ENCODE peak calls at places on chromosomes 4 and X, in nine cellular contexts. One of them, this sample, is unnamed. For H3K36me3 and H3K4me1, the result is how much of the 10 kb centered on the place peaks cover.

GRCh38 chr4:100165809-100166208 is 24.5 kb downstream of the DDIT4L start:
- DNase-seq in uterus: no peak
- DNase-seq in Peyer's patch: no peak
- DNase-seq in upper lobe of left lung: no peak
- DNase-seq in gastrocnemius medialis: no peak
- DNase-seq in psoas muscle: no peak
- DNase-seq in HepG2: no peak
- DNase-seq in Karpas-422: no peak
- DNase-seq in sigmoid colon: no peak
- DNase-seq in this sample: no peak

GRCh38 chr4:86963697-86964096 is 28.9 kb downstream of the AFF1 start:
- DNase-seq in uterus: no peak
- DNase-seq in Peyer's patch: no peak
- DNase-seq in upper lobe of left lung: no peak
- DNase-seq in gastrocnemius medialis: no peak
- DNase-seq in psoas muscle: no peak
- DNase-seq in HepG2: no peak
- DNase-seq in Karpas-422: no peak
- DNase-seq in sigmoid colon: no peak
- DNase-seq in this sample: no peak

GRCh38 chr4:83075696-83076095 is 38.8 kb downstream of the PLAC8 start:
- DNase-seq in uterus: no peak
- DNase-seq in Peyer's patch: no peak
- DNase-seq in upper lobe of left lung: no peak
- DNase-seq in gastrocnemius medialis: no peak
- DNase-seq in psoas muscle: no peak
- DNase-seq in HepG2: no peak
- DNase-seq in Karpas-422: no peak
- DNase-seq in sigmoid colon: no peak
- DNase-seq in this sample: no peak

GRCh38 chr4:141643557-141643956 is 7.2 kb downstream of the IL15 start:
- DNase-seq in uterus: no peak
- DNase-seq in Peyer's patch: no peak
- DNase-seq in upper lobe of left lung: no peak
- DNase-seq in gastrocnemius medialis: no peak
- DNase-seq in psoas muscle: no peak
- DNase-seq in HepG2: no peak
- DNase-seq in Karpas-422: no peak
- DNase-seq in sigmoid colon: no peak
- DNase-seq in this sample: no peak

GRCh38 chrX:150856101-150856500 is 42.4 kb downstream of the CD99L2 start:
- DNase-seq in uterus: no peak
- DNase-seq in Peyer's patch: no peak
- DNase-seq in upper lobe of left lung: no peak
- DNase-seq in gastrocnemius medialis: no peak
- DNase-seq in psoas muscle: no peak
- DNase-seq in HepG2: no peak
- DNase-seq in Karpas-422: no peak
- DNase-seq in sigmoid colon: no peak
- DNase-seq in this sample: no peak

GRCh38 chr4:145481164-145481941 is at the start of gene SMAD1:
- DNase-seq in uterus: peak
- DNase-seq in Peyer's patch: peak
- DNase-seq in upper lobe of left lung: peak
- DNase-seq in gastrocnemius medialis: peak
- DNase-seq in psoas muscle: peak
- DNase-seq in HepG2: peak
- DNase-seq in Karpas-422: no peak
- DNase-seq in sigmoid colon: peak
- DNase-seq in this sample: peak

GRCh38 chr4:661856-662761 is 12.0 kb downstream of the ATP5ME start:
- DNase-seq in uterus: no peak
- DNase-seq in Peyer's patch: no peak
- DNase-seq in upper lobe of left lung: no peak
- DNase-seq in gastrocnemius medialis: peak
- DNase-seq in psoas muscle: no peak
- DNase-seq in HepG2: no peak
- DNase-seq in Karpas-422: no peak
- DNase-seq in sigmoid colon: peak
- DNase-seq in this sample: peak

GRCh38 chr4:85591361-85592098 is 116.6 kb downstream of the ARHGAP24 start:
- DNase-seq in uterus: no peak
- DNase-seq in Peyer's patch: no peak
- DNase-seq in upper lobe of left lung: no peak
- DNase-seq in gastrocnemius medialis: no peak
- DNase-seq in psoas muscle: no peak
- DNase-seq in HepG2: no peak
- DNase-seq in Karpas-422: no peak
- DNase-seq in sigmoid colon: no peak
- DNase-seq in this sample: no peak

GRCh38 chrX:136850441-136851175 is 29.9 kb downstream of the RBMX start:
- DNase-seq in uterus: no peak
- DNase-seq in Peyer's patch: no peak
- DNase-seq in upper lobe of left lung: peak
- DNase-seq in gastrocnemius medialis: peak
- DNase-seq in psoas muscle: no peak
- DNase-seq in HepG2: no peak
- DNase-seq in Karpas-422: peak
- DNase-seq in sigmoid colon: no peak
- DNase-seq in this sample: no peak

GRCh38 chrX:132017431-132018185 is 5.5 kb upstream of the STK26 start:
- DNase-seq in uterus: no peak
- DNase-seq in Peyer's patch: no peak
- DNase-seq in upper lobe of left lung: no peak
- DNase-seq in gastrocnemius medialis: no peak
- DNase-seq in psoas muscle: no peak
- DNase-seq in HepG2: no peak
- DNase-seq in Karpas-422: no peak
- DNase-seq in sigmoid colon: no peak
- DNase-seq in this sample: no peak

GRCh38 chrX:149829751-149830191 is 48.0 kb downstream of the MAGEA9 start:
- DNase-seq in uterus: no peak
- DNase-seq in Peyer's patch: no peak
- DNase-seq in upper lobe of left lung: no peak
- DNase-seq in gastrocnemius medialis: no peak
- DNase-seq in psoas muscle: no peak
- DNase-seq in HepG2: no peak
- DNase-seq in Karpas-422: no peak
- DNase-seq in sigmoid colon: no peak
- DNase-seq in this sample: no peak

GRCh38 chr4:115275615-115276014 is 162.2 kb upstream of the NDST4 start:
- DNase-seq in uterus: no peak
- DNase-seq in Peyer's patch: no peak
- DNase-seq in upper lobe of left lung: peak
- DNase-seq in gastrocnemius medialis: no peak
- DNase-seq in psoas muscle: no peak
- DNase-seq in HepG2: no peak
- DNase-seq in Karpas-422: no peak
- DNase-seq in sigmoid colon: no peak
- DNase-seq in this sample: no peak

GRCh38 chrX:106178826-106179225 is 10.7 kb downstream of the PWWP3B start:
- DNase-seq in uterus: no peak
- DNase-seq in Peyer's patch: no peak
- DNase-seq in upper lobe of left lung: no peak
- DNase-seq in gastrocnemius medialis: no peak
- DNase-seq in psoas muscle: no peak
- DNase-seq in HepG2: no peak
- DNase-seq in Karpas-422: no peak
- DNase-seq in sigmoid colon: no peak
- DNase-seq in this sample: no peak

GRCh38 chr4:74631338-74631737 is 163.0 kb downstream of the BTC start:
- DNase-seq in uterus: no peak
- DNase-seq in Peyer's patch: no peak
- DNase-seq in upper lobe of left lung: no peak
- DNase-seq in gastrocnemius medialis: no peak
- DNase-seq in psoas muscle: no peak
- DNase-seq in HepG2: no peak
- DNase-seq in Karpas-422: no peak
- DNase-seq in sigmoid colon: no peak
- DNase-seq in this sample: no peak

GRCh38 chr4:55345054-55345453 is 988 bp upstream of the SRD5A3 start:
- DNase-seq in uterus: no peak
- DNase-seq in Peyer's patch: no peak
- DNase-seq in upper lobe of left lung: no peak
- DNase-seq in gastrocnemius medialis: no peak
- DNase-seq in psoas muscle: no peak
- DNase-seq in HepG2: peak
- DNase-seq in Karpas-422: no peak
- DNase-seq in sigmoid colon: no peak
- DNase-seq in this sample: no peak

GRCh38 chrX:107978707-107979307 is 3.4 kb downstream of the TEX13B start:
- DNase-seq in uterus: no peak
- DNase-seq in Peyer's patch: no peak
- DNase-seq in upper lobe of left lung: no peak
- DNase-seq in gastrocnemius medialis: no peak
- DNase-seq in psoas muscle: no peak
- DNase-seq in HepG2: peak
- DNase-seq in Karpas-422: peak
- DNase-seq in sigmoid colon: no peak
- DNase-seq in this sample: no peak

GRCh38 chr4:98102660-98103059 is 40.6 kb downstream of the STPG2 start:
- DNase-seq in uterus: no peak
- DNase-seq in Peyer's patch: no peak
- DNase-seq in upper lobe of left lung: no peak
- DNase-seq in gastrocnemius medialis: no peak
- DNase-seq in psoas muscle: no peak
- DNase-seq in HepG2: no peak
- DNase-seq in Karpas-422: no peak
- DNase-seq in sigmoid colon: no peak
- DNase-seq in this sample: no peak

GRCh38 chr4:161936625-161937133 is 227.1 kb downstream of the FSTL5 start:
- DNase-seq in uterus: no peak
- DNase-seq in Peyer's patch: no peak
- DNase-seq in upper lobe of left lung: no peak
- DNase-seq in gastrocnemius medialis: no peak
- DNase-seq in psoas muscle: no peak
- DNase-seq in HepG2: no peak
- DNase-seq in Karpas-422: no peak
- DNase-seq in sigmoid colon: no peak
- DNase-seq in this sample: no peak

GRCh38 chr4:13580018-13580417 is 35.7 kb upstream of the NKX3-2 start:
- DNase-seq in uterus: no peak
- DNase-seq in Peyer's patch: no peak
- DNase-seq in upper lobe of left lung: no peak
- DNase-seq in gastrocnemius medialis: no peak
- DNase-seq in psoas muscle: no peak
- DNase-seq in HepG2: no peak
- DNase-seq in Karpas-422: no peak
- DNase-seq in sigmoid colon: no peak
- DNase-seq in this sample: no peak
- H3K36me3 ChIP-seq in uterus: under half
- H3K36me3 ChIP-seq in Peyer's patch: under half
- H3K36me3 ChIP-seq in upper lobe of left lung: half or more
- H3K36me3 ChIP-seq in gastrocnemius medialis: half or more
- H3K36me3 ChIP-seq in psoas muscle: under half
- H3K36me3 ChIP-seq in HepG2: half or more
- H3K36me3 ChIP-seq in Karpas-422: half or more
- H3K36me3 ChIP-seq in sigmoid colon: half or more
- H3K36me3 ChIP-seq in this sample: under half

DNA sequence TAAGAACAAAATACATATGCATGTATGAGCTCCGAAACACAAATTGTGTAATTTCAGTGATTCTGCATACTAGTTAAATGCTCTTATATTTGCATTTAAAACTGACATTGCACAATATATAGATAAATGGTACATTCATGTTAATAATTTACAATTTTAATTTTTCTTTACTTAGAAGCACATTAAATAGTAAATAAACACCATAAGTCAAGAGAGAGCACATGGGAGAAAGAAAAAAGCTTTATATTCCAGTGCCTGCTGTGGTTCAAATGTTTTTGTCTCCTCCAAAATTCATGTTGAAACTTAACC is 323.0 kb downstream of the BCOR start:
- DNase-seq in uterus: no peak
- DNase-seq in Peyer's patch: no peak
- DNase-seq in upper lobe of left lung: no peak
- DNase-seq in gastrocnemius medialis: no peak
- DNase-seq in psoas muscle: no peak
- DNase-seq in HepG2: no peak
- DNase-seq in Karpas-422: no peak
- DNase-seq in sigmoid colon: no peak
- DNase-seq in this sample: no peak
- H3K4me1 ChIP-seq in uterus: under half
- H3K4me1 ChIP-seq in Peyer's patch: under half
- H3K4me1 ChIP-seq in upper lobe of left lung: under half
- H3K4me1 ChIP-seq in gastrocnemius medialis: under half
- H3K4me1 ChIP-seq in psoas muscle: under half
- H3K4me1 ChIP-seq in HepG2: under half
- H3K4me1 ChIP-seq in Karpas-422: under half
- H3K4me1 ChIP-seq in sigmoid colon: under half
- H3K4me1 ChIP-seq in this sample: under half

DNA sequence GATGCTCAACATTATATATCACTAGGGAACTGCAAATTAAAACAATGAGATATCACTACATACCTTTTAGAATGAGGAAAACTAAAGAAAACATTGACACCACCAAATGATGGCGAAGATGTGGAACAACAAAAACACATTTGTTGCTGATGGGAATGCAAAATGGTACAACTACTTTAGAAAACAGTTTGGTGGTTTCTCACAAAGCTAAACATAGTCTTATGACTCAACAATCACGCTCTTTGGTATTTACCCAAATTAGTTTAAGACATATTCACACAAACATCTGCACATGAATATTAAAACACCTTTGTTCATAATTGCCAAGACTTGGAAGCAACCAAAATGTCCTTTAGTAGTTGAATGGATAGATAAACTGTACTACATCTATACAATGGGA is 53.2 kb downstream of the USO1 start:
- DNase-seq in uterus: no peak
- DNase-seq in Peyer's patch: no peak
- DNase-seq in upper lobe of left lung: no peak
- DNase-seq in gastrocnemius medialis: no peak
- DNase-seq in psoas muscle: no peak
- DNase-seq in HepG2: no peak
- DNase-seq in Karpas-422: no peak
- DNase-seq in sigmoid colon: no peak
- DNase-seq in this sample: no peak
- H3K36me3 ChIP-seq in uterus: under half
- H3K36me3 ChIP-seq in Peyer's patch: under half
- H3K36me3 ChIP-seq in upper lobe of left lung: half or more
- H3K36me3 ChIP-seq in gastrocnemius medialis: half or more
- H3K36me3 ChIP-seq in psoas muscle: under half
- H3K36me3 ChIP-seq in HepG2: half or more
- H3K36me3 ChIP-seq in Karpas-422: under half
- H3K36me3 ChIP-seq in sigmoid colon: half or more
- H3K36me3 ChIP-seq in this sample: under half

DNA sequence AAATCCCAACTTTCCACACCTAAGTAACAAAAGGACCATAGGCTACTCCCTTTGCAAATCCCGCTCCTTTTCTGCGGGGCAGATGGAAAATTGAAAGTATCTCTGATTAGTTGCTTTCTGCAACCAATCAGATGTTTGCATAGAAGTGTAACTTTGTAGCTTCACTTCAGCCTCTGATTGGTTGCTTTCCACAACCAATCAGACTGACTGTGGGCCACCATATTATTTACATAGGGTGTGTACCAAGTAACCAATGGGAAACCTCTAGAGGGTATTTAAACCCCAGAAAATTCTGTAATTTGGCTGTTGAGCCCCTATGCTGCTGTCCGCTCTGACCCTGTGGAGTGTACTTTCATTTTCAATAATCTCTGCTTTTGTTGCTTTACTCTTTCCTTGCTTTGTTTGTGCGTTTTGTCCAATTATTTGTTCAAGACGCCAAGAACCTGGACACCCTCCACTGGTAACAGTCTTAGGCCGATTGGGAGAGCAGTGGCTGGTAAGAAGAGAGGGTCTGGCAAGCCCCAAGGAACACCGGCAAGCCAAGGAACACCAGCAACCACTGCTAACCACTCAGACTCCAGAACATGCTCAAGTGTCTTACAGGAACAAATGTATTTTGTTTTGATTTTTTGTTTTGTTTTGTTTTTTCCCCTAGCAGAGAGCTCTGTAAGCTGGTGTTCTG is 125.5 kb upstream of the MAP3K15 start:
- DNase-seq in uterus: no peak
- DNase-seq in Peyer's patch: no peak
- DNase-seq in upper lobe of left lung: no peak
- DNase-seq in gastrocnemius medialis: no peak
- DNase-seq in psoas muscle: no peak
- DNase-seq in HepG2: no peak
- DNase-seq in Karpas-422: peak
- DNase-seq in sigmoid colon: no peak
- DNase-seq in this sample: no peak
- H3K4me1 ChIP-seq in uterus: under half
- H3K4me1 ChIP-seq in Peyer's patch: under half
- H3K4me1 ChIP-seq in upper lobe of left lung: under half
- H3K4me1 ChIP-seq in gastrocnemius medialis: under half
- H3K4me1 ChIP-seq in psoas muscle: under half
- H3K4me1 ChIP-seq in HepG2: under half
- H3K4me1 ChIP-seq in Karpas-422: half or more
- H3K4me1 ChIP-seq in sigmoid colon: under half
- H3K4me1 ChIP-seq in this sample: under half